ENCODE peak calls at places on chromosome 22, in seven cellular contexts. N, T, D, F, K, R and M are unnamed samples.

GRCh38 chr22:43570531-43571144 is 158.8 kb downstream of the MPPED1 start:
- DNase-seq in N (no peak), T (no peak), D (no peak), F (no peak), K (peak), R (no peak), M (no peak)

GRCh38 chr22:24894220-24894975 is 52.1 kb downstream of the LHFPL7 start:
- DNase-seq in N (no peak), T (no peak), D (no peak), F (peak), K (peak), R (peak), M (peak)

GRCh38 chr22:39528681-39529486 is 3.7 kb downstream of the RPS19BP1 start:
- DNase-seq in N (peak), T (peak), D (peak), F (peak), K (peak), R (peak), M (peak)

GRCh38 chr22:20027966-20028854 is 7.3 kb downstream of the TANGO2 start:
- DNase-seq in N (peak), T (no peak), D (no peak), F (no peak), K (no peak), R (peak), M (no peak)

GRCh38 chr22:27100323-27100722 is 442.9 kb downstream of the MIAT start:
- DNase-seq in N (no peak), T (no peak), D (no peak), F (no peak), K (no peak), R (no peak), M (no peak)

GRCh38 chr22:27990879-27991278 is 71.8 kb upstream of the PITPNB start:
- DNase-seq in N (peak), T (peak), D (peak), F (peak), K (peak), R (peak), M (peak)

GRCh38 chr22:18110194-18110943 is at the start of gene TUBA8:
- DNase-seq in N (peak), T (peak), D (no peak), F (peak), K (peak), R (peak), M (peak)

GRCh38 chr22:27919943-27920755 is 1.1 kb upstream of the PITPNB start:
- DNase-seq in N (peak), T (peak), D (no peak), F (peak), K (peak), R (peak), M (peak)

GRCh38 chr22:27116295-27116694 is 458.9 kb downstream of the MIAT start:
- DNase-seq in N (no peak), T (no peak), D (no peak), F (no peak), K (no peak), R (no peak), M (no peak)

GRCh38 chr22:47574551-47574950 is 812.1 kb downstream of the TBC1D22A start:
- DNase-seq in N (no peak), T (no peak), D (no peak), F (no peak), K (no peak), R (no peak), M (no peak)

GRCh38 chr22:20422965-20423635 is 14.5 kb downstream of the SCARF2 start:
- DNase-seq in N (no peak), T (no peak), D (no peak), F (no peak), K (no peak), R (no peak), M (no peak)

GRCh38 chr22:42880815-42881214 is 23.7 kb upstream of the ARFGAP3 start:
- DNase-seq in N (peak), T (no peak), D (no peak), F (no peak), K (peak), R (no peak), M (no peak)

GRCh38 chr22:25051073-25051472 is 98.6 kb downstream of the KIAA1671 start:
- DNase-seq in N (peak), T (no peak), D (no peak), F (no peak), K (peak), R (no peak), M (no peak)

GRCh38 chr22:26846645-26847044 is 189.3 kb downstream of the MIAT start:
- DNase-seq in N (no peak), T (no peak), D (no peak), F (no peak), K (no peak), R (peak), M (no peak)

GRCh38 chr22:41001722-41002122 is 50.5 kb downstream of the RBX1 start:
- DNase-seq in N (no peak), T (no peak), D (no peak), F (peak), K (peak), R (peak), M (peak)

GRCh38 chr22:44938886-44939285 is 70.9 kb downstream of the PHF21B start:
- DNase-seq in N (no peak), T (no peak), D (no peak), F (no peak), K (no peak), R (no peak), M (no peak)

GRCh38 chr22:39431216-39431801 is 25.5 kb upstream of the MGAT3 start:
- DNase-seq in N (no peak), T (no peak), D (no peak), F (no peak), K (no peak), R (no peak), M (no peak)

DNA sequence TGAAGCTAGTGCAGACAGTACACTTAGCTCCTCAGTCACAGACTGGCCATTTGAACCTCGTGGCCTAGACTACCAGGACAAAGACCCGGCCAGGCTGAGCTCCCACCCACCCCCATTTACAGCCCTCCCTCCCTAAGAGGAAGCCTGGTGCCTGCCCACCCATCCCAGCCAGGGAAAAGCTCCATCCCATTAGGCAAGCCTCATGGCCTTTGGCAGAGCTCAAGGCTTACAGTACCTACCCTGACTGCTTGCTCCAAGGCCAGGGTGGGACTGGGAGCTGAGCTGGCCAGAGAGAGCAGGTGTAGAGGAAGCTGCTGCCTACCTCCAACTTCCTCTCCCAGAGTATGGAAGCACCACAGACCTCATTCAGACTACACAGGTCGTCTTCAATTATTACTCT is 7.5 kb downstream of the PIK3IP1 start:
- DNase-seq in N (no peak), T (no peak), D (no peak), F (no peak), K (no peak), R (no peak), M (no peak)
- H3K18ac ChIP-seq in N (no peak), T (no peak), D (peak), F (no peak), K (no peak), R (no peak), M (no peak)

DNA sequence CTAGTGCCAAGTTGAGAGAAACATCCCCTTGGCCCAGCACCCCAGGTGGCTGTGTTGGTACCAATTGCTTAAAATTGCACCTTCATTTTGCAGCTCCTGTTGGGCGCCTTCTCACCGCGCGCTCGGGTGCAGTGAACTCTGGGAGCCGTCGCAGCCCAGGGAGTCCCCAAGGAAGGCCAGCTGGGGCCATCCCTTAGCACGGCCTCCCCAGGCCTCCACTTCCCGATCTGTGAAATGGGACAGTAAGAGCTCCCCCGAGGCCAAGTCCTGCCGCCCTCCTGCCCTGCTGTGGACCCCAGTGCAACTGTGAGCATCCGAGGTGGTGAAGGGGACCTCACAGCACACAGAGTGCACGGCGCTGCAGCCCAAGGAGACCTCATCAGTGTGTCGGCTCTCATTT is 1234.1 kb downstream of the BRD1 start:
- DNase-seq in N (no peak), T (no peak), D (no peak), F (no peak), K (no peak), R (no peak), M (no peak)
- H3K18ac ChIP-seq in N (no peak), T (no peak), D (no peak), F (no peak), K (no peak), R (no peak), M (no peak)

GRCh38 chr22:49995413-49996191 is 17.0 kb downstream of the IL17REL start:
- DNase-seq in N (no peak), T (no peak), D (no peak), F (no peak), K (no peak), R (no peak), M (no peak)
- H3K18ac ChIP-seq in N (no peak), T (peak), D (no peak), F (no peak), K (no peak), R (no peak), M (no peak)

DNA sequence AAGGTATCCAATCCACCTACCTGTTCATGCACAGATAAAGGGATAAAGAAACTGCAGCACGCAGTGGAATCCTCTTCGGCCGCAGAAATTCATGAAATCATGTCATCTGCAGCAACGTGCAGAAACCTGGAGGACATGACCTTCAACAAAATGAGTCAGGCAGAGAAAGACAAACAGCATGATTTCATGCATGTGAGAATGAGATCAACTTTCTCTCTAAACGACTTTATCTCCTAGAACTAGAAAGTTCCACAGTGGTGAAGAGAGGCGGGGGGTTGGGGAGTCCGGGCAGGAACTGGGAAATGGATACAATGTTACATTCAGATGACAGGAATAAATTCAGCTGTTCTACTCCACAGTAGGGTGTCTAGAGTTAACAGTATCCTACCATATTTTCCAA is 9.9 kb downstream of the RGL4 start:
- DNase-seq in N (no peak), T (no peak), D (no peak), F (no peak), K (no peak), R (peak), M (peak)
- H3K18ac ChIP-seq in N (no peak), T (no peak), D (no peak), F (no peak), K (no peak), R (no peak), M (no peak)

GRCh38 chr22:29393019-29393608 is 4.7 kb upstream of the AP1B1 start:
- DNase-seq in N (peak), T (no peak), D (no peak), F (no peak), K (no peak), R (no peak), M (no peak)

GRCh38 chr22:29396126-29396525 is 7.8 kb upstream of the AP1B1 start:
- DNase-seq in N (peak), T (no peak), D (no peak), F (no peak), K (no peak), R (no peak), M (no peak)

GRCh38 chr22:29391546-29391945 is 3.2 kb upstream of the AP1B1 start:
- DNase-seq in N (no peak), T (no peak), D (no peak), F (no peak), K (no peak), R (no peak), M (no peak)

GRCh38 chr22:29397791-29398190 is 9.4 kb upstream of the AP1B1 start:
- DNase-seq in N (no peak), T (no peak), D (no peak), F (no peak), K (no peak), R (no peak), M (no peak)

DNA sequence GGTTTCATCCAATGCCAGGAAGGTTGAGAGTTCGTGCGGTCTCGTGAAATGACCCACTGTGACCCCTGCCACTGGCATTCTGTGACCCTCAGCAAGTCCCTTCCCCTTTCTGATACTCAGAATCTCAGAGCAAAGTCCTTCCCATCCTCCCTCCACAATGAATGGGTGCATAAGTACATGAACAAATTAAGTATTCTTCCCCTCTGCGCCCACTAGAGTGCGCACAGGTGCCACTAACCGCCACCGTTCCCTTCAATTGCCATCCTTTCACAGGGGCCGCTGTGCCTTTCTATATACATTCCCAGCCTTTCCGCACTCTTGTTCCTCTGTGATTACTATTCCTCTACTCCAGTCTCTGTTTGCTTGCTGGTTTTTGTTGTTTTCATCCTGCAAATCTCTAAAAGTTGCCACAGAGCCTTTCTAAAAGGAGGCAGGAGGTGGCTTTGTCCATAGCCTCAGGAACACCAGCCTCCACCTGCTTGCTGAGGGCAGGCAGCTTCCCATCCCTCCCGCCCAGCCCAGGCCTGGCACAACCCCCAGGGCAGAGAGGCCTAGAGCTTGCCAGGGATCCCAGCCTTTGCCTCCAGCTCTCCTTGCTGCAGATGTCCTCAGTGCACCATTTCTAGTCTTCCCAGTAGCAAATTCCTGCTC is 6.7 kb upstream of the AP1B1 start:
- DNase-seq in N (peak), T (peak), D (peak), F (peak), K (peak), R (peak), M (peak)
- H3K18ac ChIP-seq in N (no peak), T (peak), D (no peak), F (no peak), K (no peak), R (no peak), M (no peak)

GRCh38 chr22:21693333-21693998 is 27.7 kb downstream of the PPIL2 start:
- DNase-seq in N (no peak), T (no peak), D (no peak), F (no peak), K (no peak), R (no peak), M (no peak)
- H3K18ac ChIP-seq in N (no peak), T (no peak), D (no peak), F (no peak), K (no peak), R (no peak), M (no peak)

GRCh38 chr22:37105154-37105553 is 4.4 kb downstream of the TMPRSS6 start:
- DNase-seq in N (no peak), T (no peak), D (no peak), F (no peak), K (no peak), R (no peak), M (no peak)
- H3K18ac ChIP-seq in N (no peak), T (no peak), D (no peak), F (no peak), K (no peak), R (no peak), M (no peak)

GRCh38 chr22:46123694-46124382 is 26.5 kb upstream of the PPARA start:
- DNase-seq in N (no peak), T (no peak), D (no peak), F (no peak), K (no peak), R (no peak), M (no peak)
- H3K18ac ChIP-seq in N (no peak), T (peak), D (no peak), F (no peak), K (no peak), R (no peak), M (no peak)

GRCh38 chr22:16845881-16846280 is 20.7 kb upstream of the XKR3 start:
- DNase-seq in N (no peak), T (no peak), D (no peak), F (no peak), K (no peak), R (no peak), M (no peak)
- H3K18ac ChIP-seq in N (no peak), T (no peak), D (no peak), F (no peak), K (no peak), R (no peak), M (no peak)

GRCh38 chr22:32339190-32340012 is 18.3 kb upstream of the RFPL3 start:
- DNase-seq in N (no peak), T (no peak), D (no peak), F (no peak), K (no peak), R (no peak), M (no peak)
- H3K18ac ChIP-seq in N (no peak), T (peak), D (no peak), F (no peak), K (no peak), R (no peak), M (no peak)